ENCODE peak calls at places on chromosomes 3 and 15, in six cellular contexts. D is HT1080, U is heart right ventricle, F is CMK, Y is AG04450, H is EL. J is an unnamed sample.

GRCh38 chr3:134086616-134087015 is 56.9 kb upstream of the SLCO2A1 start:
- DNase-seq in D (no peak), U (no peak), F (no peak), Y (no peak), H (no peak), J (no peak)

GRCh38 chr3:117846238-117846637 is 1136.7 kb downstream of the TUSC7 start:
- DNase-seq in D (peak), U (no peak), F (no peak), Y (no peak), H (peak), J (no peak)

GRCh38 chr3:29065211-29065785 is 215.6 kb upstream of the RBMS3 start:
- DNase-seq in D (peak), U (peak), F (no peak), Y (peak), H (peak), J (peak)

GRCh38 chr3:9396301-9396631 is 1.1 kb upstream of the SETD5 start:
- DNase-seq in D (peak), U (peak), F (peak), Y (peak), H (peak), J (peak)

GRCh38 chr15:27679621-27680521 is 419.2 kb downstream of the OCA2 start:
- DNase-seq in D (no peak), U (no peak), F (no peak), Y (no peak), H (no peak), J (peak)

GRCh38 chr15:75578206-75578947 is 738 bp downstream of the PTPN9 start:
- DNase-seq in D (no peak), U (no peak), F (peak), Y (no peak), H (no peak), J (peak)

GRCh38 chr3:94011208-94011842 is 17.1 kb downstream of the STX19 start:
- DNase-seq in D (no peak), U (no peak), F (no peak), Y (no peak), H (no peak), J (no peak)

GRCh38 chr15:57570994-57571393 is 20.7 kb upstream of the MYZAP start:
- DNase-seq in D (peak), U (no peak), F (no peak), Y (no peak), H (peak), J (no peak)

GRCh38 chr3:53109190-53109589 is 21.0 kb downstream of the RFT1 start:
- DNase-seq in D (peak), U (no peak), F (no peak), Y (peak), H (peak), J (peak)

GRCh38 chr15:78004222-78004727 is 73.2 kb downstream of the TBC1D2B start:
- DNase-seq in D (no peak), U (no peak), F (no peak), Y (no peak), H (no peak), J (no peak)

GRCh38 chr3:187943677-187944390 is 198.6 kb upstream of the BCL6 start:
- DNase-seq in D (peak), U (no peak), F (no peak), Y (no peak), H (no peak), J (peak)

GRCh38 chr15:81056276-81056675 is 55.6 kb downstream of the TLNRD1 start:
- DNase-seq in D (no peak), U (no peak), F (no peak), Y (no peak), H (no peak), J (no peak)

GRCh38 chr15:40285151-40285898 is 2.5 kb upstream of the ANKRD63 start:
- DNase-seq in D (no peak), U (no peak), F (no peak), Y (no peak), H (no peak), J (peak)

GRCh38 chr15:67542192-67542461 is 376 bp upstream of the MAP2K5 start:
- DNase-seq in D (no peak), U (no peak), F (no peak), Y (no peak), H (no peak), J (no peak)

GRCh38 chr3:89227218-89227617 is 119.8 kb downstream of the EPHA3 start:
- DNase-seq in D (peak), U (no peak), F (no peak), Y (peak), H (no peak), J (no peak)

GRCh38 chr15:49808341-49808740 is 187.5 kb downstream of the DTWD1 start:
- DNase-seq in D (no peak), U (no peak), F (no peak), Y (no peak), H (no peak), J (no peak)

GRCh38 chr3:37554364-37554763 is 307.3 kb upstream of the CTDSPL start:
- DNase-seq in D (peak), U (no peak), F (no peak), Y (no peak), H (no peak), J (no peak)

GRCh38 chr3:122635789-122636188 is 44.9 kb upstream of the PARP14 start:
- DNase-seq in D (peak), U (no peak), F (no peak), Y (no peak), H (peak), J (peak)

GRCh38 chr3:4722103-4722502 is 229.0 kb downstream of the ITPR1 start:
- DNase-seq in D (peak), U (peak), F (no peak), Y (no peak), H (peak), J (peak)

GRCh38 chr3:176141837-176142236 is 1055.4 kb downstream of the TBL1XR1 start:
- DNase-seq in D (no peak), U (no peak), F (no peak), Y (no peak), H (no peak), J (no peak)

GRCh38 chr15:78944669-78945407 is at the start of gene CTSH:
- DNase-seq in D (no peak), U (peak), F (peak), Y (no peak), H (peak), J (peak)

GRCh38 chr3:153343988-153344782 is 182.2 kb downstream of the RAP2B start:
- DNase-seq in D (no peak), U (no peak), F (no peak), Y (no peak), H (no peak), J (no peak)

GRCh38 chr15:42723068-42723467 is 13.9 kb downstream of the CDAN1 start:
- DNase-seq in D (no peak), U (no peak), F (no peak), Y (no peak), H (no peak), J (no peak)

GRCh38 chr3:182233957-182234356 is 522.2 kb downstream of the SOX2 start:
- DNase-seq in D (no peak), U (no peak), F (no peak), Y (no peak), H (no peak), J (no peak)

GRCh38 chr15:93007994-93008393 is 81.0 kb downstream of the RGMA start:
- DNase-seq in D (no peak), U (no peak), F (no peak), Y (no peak), H (no peak), J (no peak)

GRCh38 chr15:88564741-88565140 is 18.3 kb upstream of the DET1 start:
- DNase-seq in D (no peak), U (no peak), F (no peak), Y (no peak), H (no peak), J (no peak)

GRCh38 chr15:62534996-62535395 is 369.9 kb upstream of the C2CD4B start:
- DNase-seq in D (no peak), U (no peak), F (no peak), Y (no peak), H (no peak), J (no peak)

GRCh38 chr3:33331414-33331813 is 54.2 kb downstream of the FBXL2 start:
- DNase-seq in D (no peak), U (no peak), F (no peak), Y (no peak), H (no peak), J (no peak)

GRCh38 chr3:149174901-149175300 is 45.5 kb downstream of the HPS3 start:
- DNase-seq in D (no peak), U (no peak), F (no peak), Y (no peak), H (peak), J (peak)

J was measured in astrocyte of the hippocampus.